ENCODE peak calls at places on chromosomes 13 and 19, in four cellular contexts. L, B, E and H are unnamed samples.

GRCh38 chr13:72505376-72505775 is 222.1 kb downstream of the MZT1 start:
- DNase-seq in L (no peak), B (no peak), E (no peak), H (no peak)

GRCh38 chr19:52665529-52665928 is 27.4 kb upstream of the ZNF83 start:
- DNase-seq in L (no peak), B (no peak), E (no peak), H (no peak)

GRCh38 chr13:21567714-21568113 is 36.3 kb downstream of the MICU2 start:
- DNase-seq in L (no peak), B (no peak), E (no peak), H (no peak)

GRCh38 chr19:38034153-38034835 is 127.3 kb downstream of the SIPA1L3 start:
- DNase-seq in L (no peak), B (no peak), E (peak; percentile 70), H (peak; percentile 33)

GRCh38 chr19:43699506-43700367 is 16.1 kb upstream of the IRGC start:
- DNase-seq in L (no peak), B (peak; percentile 47), E (no peak), H (no peak)

GRCh38 chr13:49023441-49023840 is 47.7 kb downstream of the FNDC3A start:
- DNase-seq in L (no peak), B (no peak), E (no peak), H (no peak)

GRCh38 chr19:35545855-35546381 is 492 bp downstream of the TMEM147 start:
- DNase-seq in L (no peak), B (peak; percentile 60), E (peak; percentile 42), H (no peak)

GRCh38 chr13:30382836-30383525 is 39.3 kb upstream of the UBE2L5 start:
- DNase-seq in L (no peak), B (no peak), E (peak; percentile 77), H (no peak)

GRCh38 chr13:71602327-71602726 is 264.7 kb downstream of the DACH1 start:
- DNase-seq in L (peak; percentile 50), B (no peak), E (no peak), H (no peak)

GRCh38 chr19:23402388-23402787 is 7.1 kb upstream of the ZNF91 start:
- DNase-seq in L (no peak), B (no peak), E (no peak), H (no peak)

GRCh38 chr13:29704648-29705047 is 109.2 kb upstream of the SLC7A1 start:
- DNase-seq in L (no peak), B (no peak), E (no peak), H (no peak)

GRCh38 chr13:46550822-46551221 is 2.1 kb upstream of the LRCH1 start:
- DNase-seq in L (no peak), B (no peak), E (no peak), H (no peak)

GRCh38 chr13:23966691-23967615 is 69.7 kb upstream of the C1QTNF9B start:
- DNase-seq in L (no peak), B (no peak), E (no peak), H (no peak)

GRCh38 chr13:102091231-102091630 is 310.6 kb downstream of the FGF14 start:
- DNase-seq in L (no peak), B (peak; percentile 66), E (no peak), H (no peak)

GRCh38 chr13:67416047-67416925 is 186.2 kb upstream of the PCDH9 start:
- DNase-seq in L (no peak), B (peak; percentile 59), E (peak; percentile 5), H (no peak)